ENCODE peak calls at places on chromosomes 6 and 20, in eight cellular contexts. One of them, this sample, is unnamed.

GRCh38 chr6:82365011-82365751 is 1.6 kb downstream of the TPBG start:
- DNase-seq in ascending aorta: peak; percentile 62
- DNase-seq in memory B cell: no peak
- DNase-seq in GM10248: peak; percentile 20
- DNase-seq in mucosa of descending colon: peak; percentile 22
- DNase-seq in sciatic nerve: peak; percentile 61
- DNase-seq in Ammon's horn: no peak
- DNase-seq in mesothelial cell of epicardium: peak; percentile 25
- DNase-seq in this sample: no peak

GRCh38 chr20:32037929-32038328 is 14.1 kb upstream of the HCK start:
- DNase-seq in ascending aorta: no peak
- DNase-seq in memory B cell: no peak
- DNase-seq in GM10248: no peak
- DNase-seq in mucosa of descending colon: no peak
- DNase-seq in sciatic nerve: no peak
- DNase-seq in Ammon's horn: no peak
- DNase-seq in mesothelial cell of epicardium: no peak
- DNase-seq in this sample: no peak

GRCh38 chr6:113371106-113371505 is 486.0 kb upstream of the MARCKS start:
- DNase-seq in ascending aorta: no peak
- DNase-seq in memory B cell: no peak
- DNase-seq in GM10248: no peak
- DNase-seq in mucosa of descending colon: no peak
- DNase-seq in sciatic nerve: no peak
- DNase-seq in Ammon's horn: no peak
- DNase-seq in mesothelial cell of epicardium: no peak
- DNase-seq in this sample: no peak

GRCh38 chr6:107458687-107459282 is 579 bp downstream of the PDSS2 start:
- DNase-seq in ascending aorta: peak; percentile 64
- DNase-seq in memory B cell: no peak
- DNase-seq in GM10248: peak; percentile 44
- DNase-seq in mucosa of descending colon: no peak
- DNase-seq in sciatic nerve: peak; percentile 63
- DNase-seq in Ammon's horn: peak; percentile 24
- DNase-seq in mesothelial cell of epicardium: no peak
- DNase-seq in this sample: no peak

GRCh38 chr20:7728373-7728772 is 211.9 kb downstream of the HAO1 start:
- DNase-seq in ascending aorta: no peak
- DNase-seq in memory B cell: no peak
- DNase-seq in GM10248: no peak
- DNase-seq in mucosa of descending colon: no peak
- DNase-seq in sciatic nerve: no peak
- DNase-seq in Ammon's horn: no peak
- DNase-seq in mesothelial cell of epicardium: no peak
- DNase-seq in this sample: no peak

GRCh38 chr6:30836431-30836866 is 47.9 kb upstream of the DDR1 start:
- DNase-seq in ascending aorta: peak; percentile 82
- DNase-seq in memory B cell: no peak
- DNase-seq in GM10248: no peak
- DNase-seq in mucosa of descending colon: no peak
- DNase-seq in sciatic nerve: no peak
- DNase-seq in Ammon's horn: peak; percentile 33
- DNase-seq in mesothelial cell of epicardium: no peak
- DNase-seq in this sample: no peak

GRCh38 chr6:37696841-37697735 is 595 bp downstream of the MDGA1 start:
- DNase-seq in ascending aorta: no peak
- DNase-seq in memory B cell: peak; percentile 42
- DNase-seq in GM10248: peak; percentile 43
- DNase-seq in mucosa of descending colon: no peak
- DNase-seq in sciatic nerve: peak; percentile 70
- DNase-seq in Ammon's horn: no peak
- DNase-seq in mesothelial cell of epicardium: no peak
- DNase-seq in this sample: no peak

GRCh38 chr6:137919837-137920304 is 52.8 kb downstream of the TNFAIP3 start:
- DNase-seq in ascending aorta: no peak
- DNase-seq in memory B cell: no peak
- DNase-seq in GM10248: no peak
- DNase-seq in mucosa of descending colon: no peak
- DNase-seq in sciatic nerve: no peak
- DNase-seq in Ammon's horn: no peak
- DNase-seq in mesothelial cell of epicardium: no peak
- DNase-seq in this sample: no peak

GRCh38 chr6:155188707-155189496 is 74.9 kb upstream of the CLDN20 start:
- DNase-seq in ascending aorta: no peak
- DNase-seq in memory B cell: no peak
- DNase-seq in GM10248: no peak
- DNase-seq in mucosa of descending colon: peak; percentile 19
- DNase-seq in sciatic nerve: no peak
- DNase-seq in Ammon's horn: peak; percentile 45
- DNase-seq in mesothelial cell of epicardium: no peak
- DNase-seq in this sample: no peak

GRCh38 chr6:144343736-144344428 is 58.7 kb downstream of the UTRN start:
- DNase-seq in ascending aorta: no peak
- DNase-seq in memory B cell: peak; percentile 41
- DNase-seq in GM10248: peak; percentile 45
- DNase-seq in mucosa of descending colon: peak; percentile 77
- DNase-seq in sciatic nerve: no peak
- DNase-seq in Ammon's horn: no peak
- DNase-seq in mesothelial cell of epicardium: no peak
- DNase-seq in this sample: peak; percentile 18

GRCh38 chr6:26401987-26402658 is at the start of gene BTN3A1:
- DNase-seq in ascending aorta: peak; percentile 80
- DNase-seq in memory B cell: peak; percentile 58
- DNase-seq in GM10248: peak; percentile 60
- DNase-seq in mucosa of descending colon: peak; percentile 86
- DNase-seq in sciatic nerve: peak; percentile 71
- DNase-seq in Ammon's horn: peak; percentile 79
- DNase-seq in mesothelial cell of epicardium: peak; percentile 37
- DNase-seq in this sample: no peak

GRCh38 chr20:22928679-22929078 is 106.4 kb upstream of the SSTR4 start:
- DNase-seq in ascending aorta: no peak
- DNase-seq in memory B cell: no peak
- DNase-seq in GM10248: no peak
- DNase-seq in mucosa of descending colon: no peak
- DNase-seq in sciatic nerve: no peak
- DNase-seq in Ammon's horn: no peak
- DNase-seq in mesothelial cell of epicardium: no peak
- DNase-seq in this sample: no peak

GRCh38 chr6:127587875-127588274 is 10.9 kb downstream of the C6orf58 start:
- DNase-seq in ascending aorta: no peak
- DNase-seq in memory B cell: no peak
- DNase-seq in GM10248: no peak
- DNase-seq in mucosa of descending colon: no peak
- DNase-seq in sciatic nerve: no peak
- DNase-seq in Ammon's horn: no peak
- DNase-seq in mesothelial cell of epicardium: no peak
- DNase-seq in this sample: no peak

GRCh38 chr6:140043357-140043756 is 668.9 kb upstream of the CITED2 start:
- DNase-seq in ascending aorta: no peak
- DNase-seq in memory B cell: no peak
- DNase-seq in GM10248: no peak
- DNase-seq in mucosa of descending colon: no peak
- DNase-seq in sciatic nerve: no peak
- DNase-seq in Ammon's horn: no peak
- DNase-seq in mesothelial cell of epicardium: no peak
- DNase-seq in this sample: peak; percentile 60

GRCh38 chr6:91437295-91437694 is 850.4 kb upstream of the MAP3K7 start:
- DNase-seq in ascending aorta: no peak
- DNase-seq in memory B cell: no peak
- DNase-seq in GM10248: no peak
- DNase-seq in mucosa of descending colon: no peak
- DNase-seq in sciatic nerve: no peak
- DNase-seq in Ammon's horn: no peak
- DNase-seq in mesothelial cell of epicardium: no peak
- DNase-seq in this sample: no peak

This sample was measured in SIG-M5.